ENCODE peak calls at places on chromosomes 2 and 18, in seven cellular contexts. T is colonic mucosa; U is T47D; Q is stimulated activated CD8-positive, alpha-beta memory T cell treated with anti-CD3 and anti-CD28 coated beads, Interleukin-4, amount 100 ng/mL, for 24 hours; C is ACHN; V is ecto neural progenitor cell; F is NCI-H1105. R is an unnamed sample.

GRCh38 chr2:174868916-174869315 is 104.6 kb upstream of the CHRNA1 start:
- DNase-seq in T (no peak), Q (no peak), V (no peak), F (peak), C (no peak), U (no peak), R (no peak)

GRCh38 chr2:11397513-11397912 is 53.1 kb upstream of the ROCK2 start:
- DNase-seq in T (no peak), U (no peak), V (no peak), F (no peak), Q (no peak), C (no peak), R (no peak)

GRCh38 chr18:76524900-76525698 is 30.1 kb upstream of the ZNF516 start:
- DNase-seq in C (no peak), U (peak), T (no peak), Q (no peak), V (no peak), F (peak), R (no peak)

GRCh38 chr2:26900831-26901321 is 52.9 kb downstream of the DPYSL5 start:
- DNase-seq in V (no peak), C (no peak), Q (no peak), U (no peak), T (no peak), F (no peak), R (no peak)

GRCh38 chr2:177572236-177572671 is 179.7 kb downstream of the AGPS start:
- DNase-seq in T (no peak), C (peak), Q (no peak), V (no peak), U (no peak), F (peak), R (no peak)

GRCh38 chr18:54232485-54233227 is 8.2 kb upstream of the MBD2 start:
- DNase-seq in Q (no peak), U (no peak), T (no peak), V (no peak), C (no peak), F (no peak), R (no peak)

GRCh38 chr2:186459009-186459408 is 27.1 kb upstream of the ZC3H15 start:
- DNase-seq in C (peak), F (no peak), Q (no peak), V (no peak), T (no peak), U (no peak), R (no peak)

GRCh38 chr2:152376968-152377367 is 42.0 kb downstream of the FMNL2 start:
- DNase-seq in Q (no peak), V (no peak), C (no peak), T (no peak), U (no peak), F (no peak), R (no peak)

GRCh38 chr18:44602380-44602779 is 78.3 kb upstream of the SETBP1 start:
- DNase-seq in Q (no peak), C (no peak), T (no peak), U (no peak), V (no peak), F (no peak), R (no peak)

GRCh38 chr2:109395487-109396337 is 218.1 kb downstream of the SEPTIN10 start:
- DNase-seq in F (no peak), T (no peak), V (no peak), Q (no peak), U (no peak), C (no peak), R (no peak)

GRCh38 chr2:234334146-234334545 is 162.7 kb downstream of the ARL4C start:
- DNase-seq in C (peak), U (no peak), T (no peak), V (no peak), Q (no peak), F (no peak), R (no peak)

GRCh38 chr18:14919666-14920065 is 171.7 kb downstream of the ANKRD30B start:
- DNase-seq in F (no peak), V (no peak), T (peak), U (no peak), Q (no peak), C (no peak), R (no peak)

GRCh38 chr2:239177908-239178307 is 222.9 kb downstream of the HDAC4 start:
- DNase-seq in C (no peak), T (no peak), V (no peak), Q (no peak), F (no peak), U (no peak), R (no peak)

GRCh38 chr2:64658269-64658668 is 4.6 kb upstream of the SERTAD2 start:
- DNase-seq in F (no peak), V (no peak), C (no peak), U (no peak), Q (no peak), T (no peak), R (no peak)

GRCh38 chr2:166900700-166901099 is 12.4 kb downstream of the XIRP2 start:
- DNase-seq in F (no peak), U (no peak), V (no peak), C (peak), T (no peak), Q (no peak), R (no peak)

GRCh38 chr2:158079672-158080071 is 22.0 kb upstream of the UPP2 start:
- DNase-seq in C (no peak), F (no peak), U (no peak), V (no peak), T (no peak), Q (no peak), R (no peak)

GRCh38 chr2:89833116-89833779 is 1141.8 kb downstream of the RPIA start:
- DNase-seq in U (no peak), C (no peak), T (no peak), V (no peak), Q (no peak), F (no peak), R (no peak)

GRCh38 chr2:178163395-178163794 is 30.9 kb upstream of the OSBPL6 start:
- DNase-seq in C (peak), T (no peak), U (no peak), V (no peak), F (no peak), Q (no peak), R (no peak)

R was measured in activated CD8-positive, alpha-beta memory T cell treated with anti-CD3 and anti-CD28 coated beads, Interleukin-2, amount 10 ng/mL, durations not matched to agents 7 days and 5 days.